ENCODE peak calls at places on chromosome 2, in ten cellular contexts. R is fibroblast of lung, M is heart left ventricle, F is GM23248, O is H9, K is psoas muscle, V is PC-3, B is GM12878, P is aorta, L is cardiac muscle cell. T is an unnamed sample.
A peak's percentile ranks its signal among the peaks of the same experiment; 100 is the strongest.

GRCh38 chr2:73297586-73297985 is 4.2 kb upstream of the EGR4 start:
- DNase-seq in K (no peak), F (no peak), B (no peak), L (no peak), V (no peak), P (no peak), O (no peak), R (no peak), M (no peak), T (no peak)

GRCh38 chr2:195498176-195498575 is 158.8 kb upstream of the SLC39A10 start:
- DNase-seq in R (peak; percentile 19), L (peak; percentile 56), F (peak; percentile 29), O (peak; percentile 50), P (no peak), V (peak; percentile 59), M (peak; percentile 33), B (no peak), K (no peak), T (no peak)

GRCh38 chr2:225495706-225496105 is 96.2 kb downstream of the NYAP2 start:
- DNase-seq in L (no peak), F (no peak), K (no peak), M (no peak), P (no peak), B (no peak), V (no peak), O (no peak), R (no peak), T (no peak)

GRCh38 chr2:50636462-50636861 is 395.5 kb downstream of the NRXN1 start:
- DNase-seq in L (no peak), M (no peak), F (no peak), P (no peak), B (no peak), O (no peak), V (no peak), R (no peak), K (no peak), T (no peak)

GRCh38 chr2:210620456-210620855 is 64.1 kb downstream of the CPS1 start:
- DNase-seq in F (peak; percentile 16), R (peak; percentile 21), K (no peak), L (peak; percentile 9), O (peak; percentile 52), M (no peak), V (no peak), B (no peak), P (no peak), T (no peak)

GRCh38 chr2:73243884-73244570 is 9.9 kb downstream of the CCT7 start:
- DNase-seq in K (no peak), O (no peak), M (peak; percentile 61), F (peak; percentile 70), B (no peak), P (peak; percentile 23), L (peak; percentile 70), V (peak; percentile 96), R (peak; percentile 76), T (peak; percentile 96)

GRCh38 chr2:7992612-7993596 is 689.0 kb upstream of the ID2 start:
- DNase-seq in V (peak; percentile 18), L (no peak), R (no peak), O (no peak), K (no peak), B (no peak), F (peak; percentile 54), P (no peak), M (no peak), T (no peak)

GRCh38 chr2:55862673-55863390 is 60.8 kb downstream of the EFEMP1 start:
- DNase-seq in L (peak; percentile 99), F (peak; percentile 99), O (no peak), P (no peak), V (peak; percentile 93), R (peak; percentile 100), K (no peak), B (no peak), M (peak; percentile 35), T (peak; percentile 65)

GRCh38 chr2:176128172-176129012 is 1.1 kb upstream of the HOXD8 start:
- DNase-seq in L (no peak), P (no peak), R (no peak), K (no peak), O (peak; percentile 69), M (no peak), V (no peak), F (peak; percentile 71), B (no peak), T (no peak)

GRCh38 chr2:176130153-176130916 is 830 bp downstream of the HOXD8 start:
- DNase-seq in P (peak; percentile 89), K (peak; percentile 55), L (no peak), F (peak; percentile 86), R (no peak), O (peak; percentile 58), B (no peak), V (peak; percentile 43), M (peak; percentile 35), T (no peak)

GRCh38 chr2:176127769-176128072 is 1.8 kb upstream of the HOXD8 start:
- DNase-seq in K (no peak), L (no peak), O (no peak), R (no peak), M (no peak), F (no peak), B (no peak), V (no peak), P (no peak), T (no peak)

GRCh38 chr2:176129825-176130152 is 284 bp downstream of the HOXD8 start:
- DNase-seq in P (peak; percentile 82), V (no peak), B (no peak), L (no peak), F (no peak), M (peak; percentile 33), R (no peak), K (peak; percentile 56), O (peak; percentile 35), T (peak; percentile 34)

GRCh38 chr2:176129013-176129796 is at the start of gene HOXD8:
- DNase-seq in F (peak; percentile 96), O (peak; percentile 65), P (peak; percentile 93), B (no peak), M (peak; percentile 47), R (peak; percentile 56), V (no peak), L (peak; percentile 52), K (peak; percentile 83), T (peak; percentile 39)
- H3K27me3 ChIP-seq in F (no peaks in the 10 kb centered on the region), O (peaks cover 89% of the 10 kb centered on the region), P (no peaks in the 10 kb centered on the region), B (peaks cover 32% of the 10 kb centered on the region), M (peaks cover 100% of the 10 kb centered on the region), R (peaks cover 76% of the 10 kb centered on the region), V (no peaks in the 10 kb centered on the region), L (peaks cover 100% of the 10 kb centered on the region), K (no peaks in the 10 kb centered on the region), T (peaks cover 51% of the 10 kb centered on the region)

DNA sequence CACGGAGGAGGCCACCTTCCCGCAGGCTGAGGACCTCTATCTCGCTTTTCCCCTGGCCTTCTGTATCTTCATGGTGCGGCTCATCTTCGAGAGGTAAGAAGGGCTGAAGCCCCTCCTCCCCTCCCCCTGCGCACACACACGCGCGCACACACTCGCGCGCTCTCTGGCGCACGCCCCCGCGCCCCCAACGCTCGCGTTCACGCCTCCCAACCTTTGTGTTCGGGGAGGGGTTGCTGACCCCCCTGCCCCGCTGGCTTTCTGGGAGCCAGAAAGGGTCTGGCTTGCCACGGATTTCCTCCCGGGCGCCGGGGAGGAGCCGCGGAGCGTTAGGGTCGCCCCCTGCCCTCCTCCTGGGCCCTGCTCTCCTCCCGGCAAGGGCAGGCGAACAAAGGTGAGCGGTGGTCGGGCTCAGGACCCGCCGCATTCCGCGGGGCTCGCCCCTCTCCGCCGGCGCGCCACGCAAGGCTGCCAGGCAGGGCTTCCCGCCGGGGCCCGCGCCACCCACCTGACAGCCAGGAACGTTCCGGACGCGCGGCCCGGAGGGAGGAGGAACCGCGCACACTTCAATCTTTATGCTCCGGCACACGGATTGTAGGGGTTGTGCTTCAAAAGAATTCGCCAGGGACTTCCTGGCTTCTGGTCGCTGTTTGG is 579 bp downstream of the CERS6 start:
- DNase-seq in B (no peak), F (peak; percentile 66), O (no peak), P (peak; percentile 80), L (peak; percentile 39), R (peak; percentile 47), M (peak; percentile 32), V (peak; percentile 33), K (peak; percentile 43), T (no peak)
- H3K4me1 ChIP-seq in B (peaks cover 21% of the 10 kb centered on the region), F (peaks cover 7% of the 10 kb centered on the region), O (no peaks in the 10 kb centered on the region), P (peaks cover 3% of the 10 kb centered on the region), L (peaks cover 19% of the 10 kb centered on the region), R (no peaks in the 10 kb centered on the region), M (peaks cover 40% of the 10 kb centered on the region), V (peaks cover 18% of the 10 kb centered on the region), K (peaks cover 20% of the 10 kb centered on the region), T (peaks cover 12% of the 10 kb centered on the region)

DNA sequence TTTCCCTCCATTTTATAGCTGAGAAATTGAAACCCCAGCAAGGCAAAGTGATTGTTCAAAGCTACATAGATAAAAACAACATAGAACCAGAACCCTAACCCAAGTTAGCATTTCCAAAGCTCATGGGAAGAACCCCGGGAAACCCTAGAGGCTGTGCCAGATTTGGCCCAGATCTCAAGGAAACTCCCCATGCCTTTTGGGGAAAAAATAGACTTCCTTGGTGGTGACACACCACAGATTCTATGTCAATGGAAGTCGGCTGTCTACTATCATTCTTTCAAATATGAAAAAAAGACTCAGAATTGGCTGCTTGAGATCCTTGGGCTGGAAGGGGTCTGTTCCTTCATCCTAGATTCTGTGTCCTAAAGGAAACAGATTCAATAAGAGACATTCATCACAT is 8.4 kb downstream of the COL6A3 start:
- DNase-seq in O (no peak), R (no peak), L (no peak), B (no peak), K (no peak), V (no peak), P (no peak), F (peak; percentile 61), M (no peak), T (no peak)
- H3K27me3 ChIP-seq in O (no peaks in the 10 kb centered on the region), R (no peaks in the 10 kb centered on the region), L (no peaks in the 10 kb centered on the region), B (peaks cover 2% of the 10 kb centered on the region), K (no peaks in the 10 kb centered on the region), V (no peaks in the 10 kb centered on the region), P (no peaks in the 10 kb centered on the region), F (no peaks in the 10 kb centered on the region), M (no peaks in the 10 kb centered on the region), T (peaks cover 28% of the 10 kb centered on the region)

GRCh38 chr2:239255218-239255617 is 145.6 kb downstream of the HDAC4 start:
- DNase-seq in P (no peak), F (no peak), B (no peak), L (no peak), R (no peak), M (no peak), O (no peak), K (no peak), V (no peak), T (no peak)

GRCh38 chr2:239251971-239252370 is 148.8 kb downstream of the HDAC4 start:
- DNase-seq in P (no peak), O (no peak), B (no peak), L (no peak), V (no peak), K (peak; percentile 37), F (no peak), R (no peak), M (no peak), T (no peak)

GRCh38 chr2:239253264-239253663 is 147.6 kb downstream of the HDAC4 start:
- DNase-seq in P (no peak), B (no peak), M (no peak), V (no peak), O (no peak), K (no peak), L (no peak), R (no peak), F (no peak), T (no peak)

GRCh38 chr2:239252433-239253200 is 148.2 kb downstream of the HDAC4 start:
- DNase-seq in K (peak; percentile 88), F (peak; percentile 70), V (no peak), R (no peak), P (peak; percentile 89), B (no peak), L (peak; percentile 43), O (no peak), M (peak; percentile 83), T (no peak)

DNA sequence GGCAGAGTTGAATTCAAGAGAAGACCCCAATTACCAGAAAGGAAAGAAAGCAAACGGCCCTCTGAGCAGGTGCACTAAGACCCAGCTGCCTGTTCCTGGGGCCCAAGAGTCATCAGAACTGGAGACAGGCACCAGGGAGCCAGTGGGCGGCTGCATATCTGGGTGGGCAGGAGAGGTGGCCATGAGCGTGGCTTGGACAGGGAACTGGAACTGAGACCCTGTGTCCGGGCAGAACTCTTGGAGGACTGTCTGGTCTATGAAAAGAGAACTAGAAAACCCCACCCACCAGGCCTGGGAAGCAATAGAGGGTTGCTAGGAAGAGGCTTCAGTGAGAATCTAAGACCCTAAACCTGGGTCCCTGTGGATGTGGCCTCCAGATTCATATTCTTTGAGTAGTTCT is 147.1 kb downstream of the HDAC4 start:
- DNase-seq in O (no peak), M (no peak), R (no peak), F (no peak), L (no peak), P (peak; percentile 45), K (no peak), B (no peak), V (no peak), T (no peak)
- H3K4me1 ChIP-seq in O (no peaks in the 10 kb centered on the region), M (peaks cover 66% of the 10 kb centered on the region), R (peaks cover 4% of the 10 kb centered on the region), F (peaks cover 11% of the 10 kb centered on the region), L (peaks cover 7% of the 10 kb centered on the region), P (no peaks in the 10 kb centered on the region), K (peaks cover 96% of the 10 kb centered on the region), B (peaks cover 18% of the 10 kb centered on the region), V (peaks cover 6% of the 10 kb centered on the region), T (peaks cover 23% of the 10 kb centered on the region)